ENCODE peak calls at places on chromosomes 4 and X, in nine cellular contexts. L, I, O, X, Z, D, V, B and P are unnamed samples.
A peak's percentile ranks its signal among the peaks of the same experiment; 100 is the strongest.

GRCh38 chr4:7358100-7358735 is 76.5 kb downstream of the PSAPL1 start:
- DNase-seq in B (no peak), L (peak; percentile 77), Z (no peak), D (no peak), O (peak; percentile 55), I (no peak), V (peak; percentile 93), X (no peak), P (no peak)

GRCh38 chr4:621296-622070 is 3.9 kb upstream of the PDE6B start:
- DNase-seq in Z (no peak), I (no peak), L (peak; percentile 66), X (peak; percentile 29), O (no peak), B (no peak), D (no peak), V (no peak), P (no peak)

GRCh38 chrX:117936162-117936561 is 180.4 kb downstream of the KLHL13 start:
- DNase-seq in B (no peak), V (no peak), I (no peak), O (no peak), X (no peak), L (no peak), D (no peak), Z (no peak), P (no peak)

GRCh38 chr4:112855058-112855457 is 194.4 kb upstream of the ANK2 start:
- DNase-seq in D (no peak), I (no peak), L (no peak), V (no peak), O (no peak), B (no peak), X (no peak), Z (no peak), P (no peak)

GRCh38 chr4:107275192-107275591 is 239.1 kb upstream of the DKK2 start:
- DNase-seq in I (no peak), B (no peak), O (no peak), V (no peak), X (no peak), L (no peak), D (no peak), Z (no peak), P (no peak)

GRCh38 chr4:2930821-2931764 is 32.1 kb downstream of the NOP14 start:
- DNase-seq in O (no peak), D (no peak), I (peak; percentile 73), Z (no peak), X (peak; percentile 69), L (peak; percentile 77), B (peak; percentile 51), V (no peak), P (peak; percentile 53)

GRCh38 chrX:2351999-2352995 is 148.5 kb downstream of the DHRSX start:
- DNase-seq in V (peak; percentile 99), D (no peak), Z (no peak), L (no peak), X (peak; percentile 55), O (peak; percentile 68), B (no peak), I (no peak), P (no peak)

GRCh38 chr4:65021737-65022136 is 612.5 kb upstream of the TECRL start:
- DNase-seq in L (no peak), D (no peak), Z (no peak), X (no peak), O (no peak), V (no peak), I (no peak), B (no peak), P (no peak)

GRCh38 chr4:184282251-184282713 is 64.6 kb upstream of the ENPP6 start:
- DNase-seq in V (no peak), I (peak; percentile 83), O (no peak), X (peak; percentile 59), D (peak; percentile 58), B (no peak), L (no peak), Z (no peak), P (peak; percentile 75)

GRCh38 chrX:107748490-107748889 is 27.1 kb downstream of the TSC22D3 start:
- DNase-seq in I (no peak), L (no peak), D (no peak), Z (no peak), X (no peak), O (no peak), B (no peak), V (no peak), P (no peak)

GRCh38 chr4:36310237-36310636 is 28.8 kb downstream of the DTHD1 start:
- DNase-seq in I (no peak), B (no peak), V (no peak), L (no peak), Z (no peak), O (no peak), D (no peak), X (no peak), P (no peak)

GRCh38 chr4:181896609-181897008 is 346.6 kb upstream of the TENM3 start:
- DNase-seq in B (no peak), D (no peak), V (no peak), I (no peak), L (no peak), O (no peak), Z (no peak), X (no peak), P (no peak)

GRCh38 chrX:118271770-118272169 is 74.1 kb upstream of the WDR44 start:
- DNase-seq in D (no peak), B (no peak), I (no peak), O (no peak), Z (no peak), V (peak; percentile 35), X (no peak), L (no peak), P (no peak)

GRCh38 chr4:181225616-181226261 is 1017.5 kb upstream of the TENM3 start:
- DNase-seq in O (no peak), L (no peak), D (no peak), V (no peak), B (no peak), Z (peak; percentile 63), X (peak; percentile 77), I (no peak), P (no peak)

GRCh38 chrX:129262912-129263311 is 260.4 kb downstream of the SMARCA1 start:
- DNase-seq in D (no peak), O (no peak), L (no peak), V (no peak), B (no peak), X (no peak), Z (no peak), I (no peak), P (no peak)
- H3K4me1 ChIP-seq in D (no peaks in the 10 kb centered on the region), O (no peaks in the 10 kb centered on the region), L (no peaks in the 10 kb centered on the region), V (no peaks in the 10 kb centered on the region), B (no peaks in the 10 kb centered on the region), X (no peaks in the 10 kb centered on the region), Z (no peaks in the 10 kb centered on the region), I (no peaks in the 10 kb centered on the region), P (no peaks in the 10 kb centered on the region)

DNA sequence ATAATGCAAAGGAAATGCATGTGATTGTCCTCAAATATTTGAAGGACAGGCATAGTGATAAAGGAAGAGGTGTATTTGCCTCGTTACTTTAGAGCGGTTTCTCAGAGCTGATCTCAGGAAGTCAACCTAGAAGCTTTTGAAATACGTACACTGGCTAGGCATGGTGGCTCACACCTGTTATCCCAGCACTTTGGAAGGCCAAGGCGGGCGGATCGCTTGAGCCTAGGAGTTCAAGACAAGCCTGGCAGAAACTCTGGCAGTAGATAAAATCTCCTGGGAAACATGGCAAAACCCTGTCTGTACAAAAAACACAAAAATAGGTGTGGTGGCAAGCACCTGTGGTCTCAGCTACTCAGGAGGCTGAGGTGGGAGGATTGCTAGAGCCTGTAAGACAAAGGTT is 24.9 kb downstream of the SMARCAD1 start:
- DNase-seq in Z (no peak), B (no peak), L (no peak), V (no peak), D (no peak), O (no peak), X (no peak), I (no peak), P (no peak)
- H3K4me1 ChIP-seq in Z (no peaks in the 10 kb centered on the region), B (no peaks in the 10 kb centered on the region), L (no peaks in the 10 kb centered on the region), V (no peaks in the 10 kb centered on the region), D (no peaks in the 10 kb centered on the region), O (no peaks in the 10 kb centered on the region), X (peaks cover 4% of the 10 kb centered on the region), I (no peaks in the 10 kb centered on the region), P (no peaks in the 10 kb centered on the region)

GRCh38 chr4:153780876-153781275 is 8.0 kb downstream of the SFRP2 start:
- DNase-seq in B (no peak), I (no peak), X (no peak), L (no peak), O (no peak), D (no peak), Z (no peak), V (no peak), P (no peak)

GRCh38 chr4:153781717-153782416 is 7.0 kb downstream of the SFRP2 start:
- DNase-seq in X (peak; percentile 60), D (no peak), B (peak; percentile 29), V (peak; percentile 16), O (no peak), L (no peak), I (no peak), Z (no peak), P (no peak)

GRCh38 chr4:153784300-153784699 is 4.6 kb downstream of the SFRP2 start:
- DNase-seq in X (no peak), I (no peak), B (no peak), Z (no peak), L (no peak), D (no peak), O (no peak), V (no peak), P (no peak)

GRCh38 chr4:153781280-153781679 is 7.6 kb downstream of the SFRP2 start:
- DNase-seq in I (no peak), L (no peak), D (no peak), V (no peak), O (no peak), Z (no peak), X (peak; percentile 57), B (peak; percentile 46), P (no peak)

GRCh38 chr4:153782567-153782966 is 6.3 kb downstream of the SFRP2 start:
- DNase-seq in D (no peak), V (no peak), Z (no peak), L (no peak), B (no peak), X (no peak), I (no peak), O (no peak), P (no peak)
- H3K4me1 ChIP-seq in D (no peaks in the 10 kb centered on the region), V (no peaks in the 10 kb centered on the region), Z (no peaks in the 10 kb centered on the region), L (no peaks in the 10 kb centered on the region), B (peaks cover 2% of the 10 kb centered on the region), X (no peaks in the 10 kb centered on the region), I (no peaks in the 10 kb centered on the region), O (no peaks in the 10 kb centered on the region), P (no peaks in the 10 kb centered on the region)

GRCh38 chr4:139015948-139016451 is 419 bp downstream of the NOCT start:
- DNase-seq in V (peak; percentile 20), D (no peak), I (peak; percentile 72), X (peak; percentile 73), L (peak; percentile 78), B (no peak), Z (peak; percentile 71), O (no peak), P (peak; percentile 56)

GRCh38 chr4:139018971-139019758 is 3.6 kb downstream of the NOCT start:
- DNase-seq in I (no peak), X (peak; percentile 64), O (no peak), B (no peak), V (peak; percentile 85), D (no peak), Z (no peak), L (no peak), P (no peak)

GRCh38 chr4:139020384-139020783 is 4.8 kb downstream of the NOCT start:
- DNase-seq in O (no peak), Z (no peak), D (no peak), X (peak; percentile 78), L (no peak), B (peak; percentile 72), I (no peak), V (no peak), P (no peak)

GRCh38 chr4:139017861-139018260 is 2.3 kb downstream of the NOCT start:
- DNase-seq in V (no peak), O (no peak), Z (no peak), L (no peak), B (no peak), I (no peak), X (no peak), D (no peak), P (no peak)

GRCh38 chr4:139018501-139018900 is 2.9 kb downstream of the NOCT start:
- DNase-seq in V (peak; percentile 31), X (no peak), O (no peak), B (no peak), Z (no peak), I (no peak), D (no peak), L (no peak), P (no peak)
- H3K4me1 ChIP-seq in V (peaks cover 24% of the 10 kb centered on the region), X (peaks cover 17% of the 10 kb centered on the region), O (peaks cover 48% of the 10 kb centered on the region), B (peaks cover 12% of the 10 kb centered on the region), Z (peaks cover 9% of the 10 kb centered on the region), I (peaks cover 10% of the 10 kb centered on the region), D (no peaks in the 10 kb centered on the region), L (no peaks in the 10 kb centered on the region), P (no peaks in the 10 kb centered on the region)